ENCODE peak calls at places on chromosomes 3 and 15, in five cellular contexts. A is ascending aorta, T is cardiac fibroblast, P is epithelial cell of esophagus, Y is GM23338. F is an unnamed sample.

GRCh38 chr3:114756506-114757279 is 390.4 kb downstream of the ZBTB20 start:
- DNase-seq in P (peak; percentile 68), Y (no peak), T (peak; percentile 49), A (no peak), F (no peak)

GRCh38 chr15:66879511-66879910 is 177.5 kb downstream of the SMAD6 start:
- DNase-seq in A (no peak), P (no peak), T (no peak), Y (no peak), F (peak; percentile 68)

GRCh38 chr3:14563946-14564539 is 23.9 kb upstream of the GRIP2 start:
- DNase-seq in P (no peak), Y (no peak), A (no peak), T (no peak), F (no peak)

GRCh38 chr15:58864602-58865419 is 68.7 kb downstream of the SLTM start:
- DNase-seq in Y (peak; percentile 80), T (peak; percentile 42), A (no peak), P (no peak), F (no peak)

GRCh38 chr3:27615555-27615954 is 106.6 kb downstream of the EOMES start:
- DNase-seq in T (no peak), Y (no peak), A (no peak), P (no peak), F (no peak)

GRCh38 chr3:71921036-71921435 is 136.1 kb upstream of the PROK2 start:
- DNase-seq in T (no peak), A (no peak), P (no peak), Y (no peak), F (no peak)

GRCh38 chr15:91158415-91159394 is 58.6 kb downstream of the SV2B start:
- DNase-seq in T (no peak), A (no peak), Y (no peak), P (no peak), F (no peak)

GRCh38 chr3:165336786-165337185 is 140.6 kb upstream of the SLITRK3 start:
- DNase-seq in T (peak; percentile 3), P (no peak), A (no peak), Y (no peak), F (no peak)

GRCh38 chr15:60554494-60554893 is 75.6 kb upstream of the ICE2 start:
- DNase-seq in P (no peak), Y (no peak), A (no peak), T (no peak), F (no peak)

DNA sequence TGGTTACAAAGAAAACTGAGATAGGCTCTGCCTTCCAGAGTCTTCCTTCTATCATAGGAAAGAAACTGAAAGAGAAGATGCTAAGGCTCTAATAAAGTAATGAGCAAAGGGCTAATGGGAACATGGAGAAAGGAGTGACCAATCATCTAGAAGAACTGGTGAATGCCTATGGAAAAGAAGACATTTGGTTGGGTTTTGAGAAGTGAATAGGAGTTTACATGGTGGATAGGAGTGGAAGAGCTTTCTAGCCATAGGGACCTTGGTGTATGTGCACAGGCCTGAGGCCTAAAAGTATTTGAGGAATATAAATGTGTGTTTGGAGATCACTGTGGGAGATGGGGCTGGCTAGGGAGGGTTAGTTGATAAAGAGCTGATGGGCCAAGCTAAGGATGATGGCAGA is 6.8 kb downstream of the LPP start:
- DNase-seq in T (no peak), P (no peak), Y (no peak), A (no peak), F (no peak)
- TF ChIP-seq CTCF in T (no peak), P (no peak), Y (no peak), A (no peak), F (no peak)

GRCh38 chr3:184616416-184616815 is 54.8 kb downstream of the EPHB3 start:
- DNase-seq in Y (no peak), T (no peak), A (no peak), P (no peak), F (no peak)
- H3K4me3 ChIP-seq in Y (no peak overlapping the region), T (no peak overlapping the region), A (no peak overlapping the region), P (no peak overlapping the region), F (no peak overlapping the region)

DNA sequence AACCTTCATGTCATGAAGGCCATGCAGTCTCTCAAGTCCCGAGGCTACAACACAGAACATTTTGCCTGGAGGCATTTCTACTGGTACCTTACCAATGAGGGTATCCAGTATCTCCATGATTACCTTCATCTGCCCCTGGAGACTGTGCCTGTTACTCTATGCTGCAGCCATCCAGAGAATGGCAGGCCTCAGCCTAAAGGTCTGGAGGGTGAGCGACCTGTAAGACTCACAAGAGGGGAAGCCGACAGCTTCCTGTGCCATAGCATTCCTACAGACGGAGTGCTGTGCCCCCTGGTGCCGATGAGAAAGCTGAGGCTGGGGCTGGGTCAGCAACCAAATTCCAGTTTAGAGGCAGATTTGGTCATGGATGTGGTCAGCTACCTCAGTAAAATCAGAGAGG is 51.3 kb upstream of the CADPS start:
- DNase-seq in Y (peak; percentile 85), P (no peak), A (no peak), T (no peak), F (no peak)
- TF ChIP-seq CTCF in Y (peak; percentile 89), P (no peak), A (no peak), T (no peak), F (no peak)

DNA sequence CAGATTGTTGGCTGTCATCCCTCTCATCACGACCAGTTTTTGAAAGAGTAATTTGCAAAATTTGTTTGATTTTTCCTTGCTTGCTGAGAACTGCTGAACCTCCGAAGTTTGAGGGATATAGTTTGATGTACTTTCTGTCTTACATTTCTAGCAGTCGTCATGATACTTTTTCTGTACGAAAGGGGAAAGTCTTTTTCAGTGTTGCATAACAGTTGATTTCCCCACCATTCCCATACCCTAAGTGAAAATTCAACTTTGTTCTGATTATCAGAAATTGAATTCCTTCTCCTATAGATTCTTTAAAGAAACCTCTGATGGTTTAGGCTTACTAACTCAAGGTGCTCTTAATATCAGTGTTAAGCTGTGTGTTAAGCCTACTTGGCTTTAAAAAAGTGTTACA is 1.6 kb downstream of the PDE8A start:
- DNase-seq in T (no peak), A (no peak), Y (no peak), P (no peak), F (no peak)
- H3K4me3 ChIP-seq in T (no peak overlapping the region), A (peak overlapping the region; percentile 98), Y (peak overlapping the region; percentile 90), P (peak overlapping the region; percentile 65), F (no peak overlapping the region)

GRCh38 chr15:97995192-97995591 is 34.7 kb downstream of the ARRDC4 start:
- DNase-seq in T (no peak), Y (no peak), P (peak; percentile 83), A (no peak), F (no peak)

GRCh38 chr15:97998307-97999071 is 38.0 kb downstream of the ARRDC4 start:
- DNase-seq in Y (no peak), P (peak; percentile 70), T (no peak), A (no peak), F (no peak)

GRCh38 chr15:97993310-97993738 is 32.8 kb downstream of the ARRDC4 start:
- DNase-seq in T (peak; percentile 2), P (no peak), Y (no peak), A (no peak), F (no peak)

GRCh38 chr15:97992831-97993230 is 32.3 kb downstream of the ARRDC4 start:
- DNase-seq in A (no peak), Y (no peak), T (no peak), P (no peak), F (no peak)

GRCh38 chr15:97995881-97996603 is 35.5 kb downstream of the ARRDC4 start:
- DNase-seq in T (no peak), Y (peak; percentile 61), A (no peak), P (peak; percentile 85), F (no peak)
- TF ChIP-seq CTCF in T (peak; percentile 4), Y (peak; percentile 58), A (no peak), P (peak; percentile 53), F (no peak)

GRCh38 chr15:65067645-65068416 is at the start of gene RASL12:
- DNase-seq in T (no peak), Y (peak; percentile 79), A (peak; percentile 85), P (no peak), F (no peak)

GRCh38 chr15:65066001-65066634 is 1.7 kb downstream of the RASL12 start:
- DNase-seq in Y (no peak), A (no peak), P (peak; percentile 40), T (no peak), F (no peak)

GRCh38 chr15:65066635-65067333 is 1.0 kb downstream of the RASL12 start:
- DNase-seq in T (no peak), P (no peak), A (peak; percentile 89), Y (peak; percentile 35), F (no peak)

GRCh38 chr15:65068436-65068835 is 645 bp upstream of the RASL12 start:
- DNase-seq in T (no peak), P (no peak), Y (no peak), A (no peak), F (no peak)

DNA sequence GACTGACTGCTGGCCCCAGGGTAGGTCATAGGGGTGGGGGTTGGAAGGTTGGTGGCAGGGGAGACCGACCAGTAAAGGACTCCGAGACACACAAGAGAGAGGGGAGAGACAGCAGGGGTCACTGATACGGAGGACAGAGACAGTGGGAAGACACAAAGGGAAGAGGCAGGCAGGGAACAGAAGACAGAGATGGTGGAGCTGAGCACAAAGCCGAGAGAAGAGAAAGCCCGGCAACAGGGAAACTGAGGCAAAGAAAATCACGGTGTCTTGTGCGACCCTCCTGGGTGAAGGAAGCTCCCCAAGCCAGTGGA is 502 bp downstream of the RASL12 start:
- DNase-seq in Y (no peak), P (no peak), A (no peak), T (no peak), F (no peak)
- H3K4me3 ChIP-seq in Y (peak overlapping the region; percentile 73), P (no peak overlapping the region), A (peak overlapping the region; percentile 56), T (peak overlapping the region; percentile 2), F (peak overlapping the region; percentile 13)

DNA sequence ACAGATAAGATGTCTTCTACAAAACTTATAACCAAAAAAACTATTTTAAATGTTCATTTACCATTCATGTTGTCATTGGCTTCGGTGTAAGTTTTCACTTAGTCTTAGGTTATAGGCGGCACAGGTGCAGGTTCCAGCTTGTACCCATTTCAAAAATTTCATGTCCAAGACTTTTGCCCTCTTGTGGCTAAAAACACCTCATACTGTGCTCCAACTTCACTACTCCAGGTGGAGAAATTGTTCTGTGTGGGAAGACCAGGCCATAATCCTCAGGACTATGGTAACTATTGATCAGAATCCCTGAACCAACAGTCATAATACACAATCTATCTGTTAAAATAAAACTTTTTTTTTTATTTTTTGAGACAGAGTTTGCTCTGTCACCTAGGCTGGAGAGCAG is 95.2 kb upstream of the ATP11B start:
- DNase-seq in P (no peak), Y (no peak), T (no peak), A (no peak), F (no peak)
- TF ChIP-seq CTCF in P (peak; percentile 5), Y (no peak), T (no peak), A (no peak), F (no peak)

GRCh38 chr3:36142746-36143145 is 237.6 kb upstream of the STAC start:
- DNase-seq in T (no peak), A (no peak), Y (no peak), P (no peak), F (no peak)

GRCh38 chr3:36149447-36149865 is 230.8 kb upstream of the STAC start:
- DNase-seq in P (peak; percentile 39), Y (no peak), A (no peak), T (no peak), F (no peak)

GRCh38 chr3:36147934-36148333 is 232.4 kb upstream of the STAC start:
- DNase-seq in Y (no peak), P (peak; percentile 88), A (no peak), T (no peak), F (no peak)
- H3K4me3 ChIP-seq in Y (no peak overlapping the region), P (no peak overlapping the region), A (no peak overlapping the region), T (no peak overlapping the region), F (no peak overlapping the region)

F was measured in lower leg skin.